ENCODE peak calls at places on chromosomes 2 and 18, in five cellular contexts. One of them, this sample, is unnamed.

GRCh38 chr2:235802542-235802941 is 308.7 kb downstream of the AGAP1 start:
- DNase-seq in adrenal gland: no peak
- DNase-seq in astrocyte of the cerebellum: no peak
- DNase-seq in GM12864: no peak
- DNase-seq in IMR-90: no peak
- DNase-seq in this sample: no peak

GRCh38 chr2:219176818-219177593 is at the start of gene CNPPD1:
- DNase-seq in adrenal gland: peak
- DNase-seq in IMR-90: peak
- DNase-seq in astrocyte of the cerebellum: no peak
- DNase-seq in GM12864: peak
- DNase-seq in this sample: no peak

GRCh38 chr2:239355724-239356123 is 45.1 kb downstream of the HDAC4 start:
- DNase-seq in GM12864: no peak
- DNase-seq in adrenal gland: no peak
- DNase-seq in astrocyte of the cerebellum: no peak
- DNase-seq in IMR-90: peak
- DNase-seq in this sample: no peak

GRCh38 chr2:173231042-173231441 is 123.6 kb upstream of the CDCA7 start:
- DNase-seq in GM12864: no peak
- DNase-seq in IMR-90: no peak
- DNase-seq in astrocyte of the cerebellum: no peak
- DNase-seq in adrenal gland: no peak
- DNase-seq in this sample: no peak

GRCh38 chr2:160906878-160907277 is 253.3 kb upstream of the TANK start:
- DNase-seq in adrenal gland: no peak
- DNase-seq in IMR-90: no peak
- DNase-seq in GM12864: no peak
- DNase-seq in astrocyte of the cerebellum: no peak
- DNase-seq in this sample: no peak

GRCh38 chr2:213285404-213285803 is 1.1 kb downstream of the SPAG16 start:
- DNase-seq in adrenal gland: no peak
- DNase-seq in astrocyte of the cerebellum: no peak
- DNase-seq in IMR-90: no peak
- DNase-seq in GM12864: no peak
- DNase-seq in this sample: no peak

GRCh38 chr2:217915706-217916105 is 87.1 kb downstream of the TNS1 start:
- DNase-seq in IMR-90: no peak
- DNase-seq in astrocyte of the cerebellum: no peak
- DNase-seq in GM12864: no peak
- DNase-seq in adrenal gland: no peak
- DNase-seq in this sample: no peak

GRCh38 chr2:75146221-75146902 is 53.0 kb downstream of the TACR1 start:
- DNase-seq in GM12864: no peak
- DNase-seq in adrenal gland: no peak
- DNase-seq in astrocyte of the cerebellum: no peak
- DNase-seq in IMR-90: no peak
- DNase-seq in this sample: no peak

GRCh38 chr2:210309546-210310233 is 5.3 kb downstream of the MYL1 start:
- DNase-seq in GM12864: no peak
- DNase-seq in adrenal gland: no peak
- DNase-seq in IMR-90: no peak
- DNase-seq in astrocyte of the cerebellum: no peak
- DNase-seq in this sample: peak

GRCh38 chr18:32576296-32576916 is 105.7 kb upstream of the GAREM1 start:
- DNase-seq in adrenal gland: no peak
- DNase-seq in IMR-90: peak
- DNase-seq in astrocyte of the cerebellum: peak
- DNase-seq in GM12864: no peak
- DNase-seq in this sample: peak

GRCh38 chr2:168889635-168890005 is 610 bp downstream of the SPC25 start:
- DNase-seq in IMR-90: no peak
- DNase-seq in GM12864: no peak
- DNase-seq in astrocyte of the cerebellum: no peak
- DNase-seq in adrenal gland: no peak
- DNase-seq in this sample: no peak

GRCh38 chr2:47833516-47833968 is 50.6 kb downstream of the MSH6 start:
- DNase-seq in GM12864: no peak
- DNase-seq in astrocyte of the cerebellum: no peak
- DNase-seq in IMR-90: no peak
- DNase-seq in adrenal gland: no peak
- DNase-seq in this sample: no peak

GRCh38 chr2:45929674-45930395 is 278.4 kb downstream of the PRKCE start:
- DNase-seq in GM12864: no peak
- DNase-seq in astrocyte of the cerebellum: no peak
- DNase-seq in IMR-90: no peak
- DNase-seq in adrenal gland: no peak
- DNase-seq in this sample: no peak

GRCh38 chr2:38925982-38926381 is 36.3 kb downstream of the ARHGEF33 start:
- DNase-seq in GM12864: no peak
- DNase-seq in astrocyte of the cerebellum: no peak
- DNase-seq in IMR-90: no peak
- DNase-seq in adrenal gland: no peak
- DNase-seq in this sample: no peak

GRCh38 chr2:179790235-179790895 is 71.0 kb downstream of the ZNF385B start:
- DNase-seq in IMR-90: no peak
- DNase-seq in GM12864: no peak
- DNase-seq in adrenal gland: no peak
- DNase-seq in astrocyte of the cerebellum: no peak
- DNase-seq in this sample: no peak

GRCh38 chr2:191365089-191365488 is 119.9 kb downstream of the MYO1B start:
- DNase-seq in adrenal gland: no peak
- DNase-seq in astrocyte of the cerebellum: no peak
- DNase-seq in IMR-90: no peak
- DNase-seq in GM12864: no peak
- DNase-seq in this sample: no peak

GRCh38 chr2:154623819-154624218 is 74.7 kb upstream of the KCNJ3 start:
- DNase-seq in GM12864: peak
- DNase-seq in IMR-90: peak
- DNase-seq in astrocyte of the cerebellum: peak
- DNase-seq in adrenal gland: no peak
- DNase-seq in this sample: peak

GRCh38 chr18:6729247-6730091 is at the start of gene ARHGAP28:
- DNase-seq in IMR-90: peak
- DNase-seq in adrenal gland: peak
- DNase-seq in astrocyte of the cerebellum: peak
- DNase-seq in GM12864: peak
- DNase-seq in this sample: peak

GRCh38 chr2:207937253-207937652 is 88.1 kb downstream of the PLEKHM3 start:
- DNase-seq in adrenal gland: peak
- DNase-seq in astrocyte of the cerebellum: no peak
- DNase-seq in GM12864: no peak
- DNase-seq in IMR-90: no peak
- DNase-seq in this sample: no peak

GRCh38 chr2:190947139-190947538 is 66.5 kb downstream of the GLS start:
- DNase-seq in adrenal gland: peak
- DNase-seq in IMR-90: peak
- DNase-seq in astrocyte of the cerebellum: no peak
- DNase-seq in GM12864: no peak
- DNase-seq in this sample: peak

GRCh38 chr2:55050133-55050994 is at the start of gene RTN4:
- DNase-seq in adrenal gland: peak
- DNase-seq in GM12864: peak
- DNase-seq in astrocyte of the cerebellum: peak
- DNase-seq in IMR-90: peak
- DNase-seq in this sample: peak
- TF ChIP-seq CTCF in adrenal gland: peak
- TF ChIP-seq CTCF in GM12864: peak
- TF ChIP-seq CTCF in astrocyte of the cerebellum: peak
- TF ChIP-seq CTCF in IMR-90: peak
- TF ChIP-seq CTCF in this sample: no peak

GRCh38 chr2:27080140-27080469 is 1.7 kb downstream of the EMILIN1 start:
- DNase-seq in astrocyte of the cerebellum: no peak
- DNase-seq in IMR-90: no peak
- DNase-seq in adrenal gland: no peak
- DNase-seq in GM12864: no peak
- DNase-seq in this sample: no peak

GRCh38 chr2:27082773-27083409 is 3.7 kb upstream of the KHK start:
- DNase-seq in adrenal gland: no peak
- DNase-seq in IMR-90: no peak
- DNase-seq in GM12864: no peak
- DNase-seq in astrocyte of the cerebellum: no peak
- DNase-seq in this sample: no peak

GRCh38 chr2:27083410-27084296 is 2.9 kb upstream of the KHK start:
- DNase-seq in adrenal gland: no peak
- DNase-seq in astrocyte of the cerebellum: no peak
- DNase-seq in GM12864: no peak
- DNase-seq in IMR-90: no peak
- DNase-seq in this sample: no peak

GRCh38 chr2:27080603-27080938 is 2.2 kb downstream of the EMILIN1 start:
- DNase-seq in adrenal gland: no peak
- DNase-seq in astrocyte of the cerebellum: no peak
- DNase-seq in GM12864: no peak
- DNase-seq in IMR-90: no peak
- DNase-seq in this sample: no peak

GRCh38 chr2:27081984-27082772 is 3.8 kb downstream of the EMILIN1 start:
- DNase-seq in adrenal gland: no peak
- DNase-seq in GM12864: no peak
- DNase-seq in IMR-90: no peak
- DNase-seq in astrocyte of the cerebellum: no peak
- DNase-seq in this sample: no peak
- H3K4me3 ChIP-seq in adrenal gland: no peak
- H3K4me3 ChIP-seq in GM12864: no peak
- H3K4me3 ChIP-seq in IMR-90: no peak
- H3K4me3 ChIP-seq in astrocyte of the cerebellum: no peak
- H3K4me3 ChIP-seq in this sample: no peak

GRCh38 chr2:133177196-133177595 is 391.1 kb downstream of the NCKAP5 start:
- DNase-seq in adrenal gland: no peak
- DNase-seq in IMR-90: peak
- DNase-seq in astrocyte of the cerebellum: peak
- DNase-seq in GM12864: no peak
- DNase-seq in this sample: no peak

GRCh38 chr2:133171396-133172004 is 396.8 kb downstream of the NCKAP5 start:
- DNase-seq in astrocyte of the cerebellum: peak
- DNase-seq in IMR-90: peak
- DNase-seq in GM12864: peak
- DNase-seq in adrenal gland: no peak
- DNase-seq in this sample: peak

GRCh38 chr2:133169527-133169926 is 398.7 kb downstream of the NCKAP5 start:
- DNase-seq in IMR-90: no peak
- DNase-seq in GM12864: no peak
- DNase-seq in adrenal gland: no peak
- DNase-seq in astrocyte of the cerebellum: no peak
- DNase-seq in this sample: no peak

GRCh38 chr2:133167990-133168389 is 400.3 kb downstream of the NCKAP5 start:
- DNase-seq in adrenal gland: no peak
- DNase-seq in GM12864: no peak
- DNase-seq in IMR-90: peak
- DNase-seq in astrocyte of the cerebellum: no peak
- DNase-seq in this sample: no peak

GRCh38 chr2:133173224-133173623 is 395.0 kb downstream of the NCKAP5 start:
- DNase-seq in adrenal gland: no peak
- DNase-seq in GM12864: no peak
- DNase-seq in astrocyte of the cerebellum: no peak
- DNase-seq in IMR-90: no peak
- DNase-seq in this sample: no peak
- TF ChIP-seq CTCF in adrenal gland: no peak
- TF ChIP-seq CTCF in GM12864: no peak
- TF ChIP-seq CTCF in astrocyte of the cerebellum: no peak
- TF ChIP-seq CTCF in IMR-90: peak
- TF ChIP-seq CTCF in this sample: no peak

GRCh38 chr18:62277045-62277444 is 48.1 kb upstream of the TNFRSF11A start:
- DNase-seq in adrenal gland: no peak
- DNase-seq in astrocyte of the cerebellum: no peak
- DNase-seq in GM12864: no peak
- DNase-seq in IMR-90: no peak
- DNase-seq in this sample: no peak
- H3K4me3 ChIP-seq in adrenal gland: no peak
- H3K4me3 ChIP-seq in astrocyte of the cerebellum: no peak
- H3K4me3 ChIP-seq in GM12864: no peak
- H3K4me3 ChIP-seq in IMR-90: no peak
- H3K4me3 ChIP-seq in this sample: no peak

DNA sequence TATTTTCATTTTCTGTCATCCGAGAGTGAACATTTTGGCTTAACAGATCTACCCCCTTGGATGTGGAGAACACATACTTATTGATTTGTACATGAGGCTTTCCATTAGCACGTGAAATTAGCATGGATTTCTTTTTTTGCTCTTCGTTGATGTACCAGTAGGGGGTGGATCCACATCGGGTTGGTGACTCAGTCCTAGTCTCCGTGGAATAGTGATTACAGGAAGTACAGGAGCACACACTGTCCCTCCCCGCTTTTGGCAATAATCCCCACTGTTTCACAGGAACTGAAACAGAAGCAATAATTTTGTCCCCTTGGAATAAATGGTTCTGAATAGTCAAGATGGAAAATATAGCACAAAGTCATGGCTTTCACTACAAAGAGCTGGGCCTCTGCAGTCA is 229.0 kb downstream of the GALR1 start:
- DNase-seq in GM12864: no peak
- DNase-seq in IMR-90: no peak
- DNase-seq in adrenal gland: peak
- DNase-seq in astrocyte of the cerebellum: no peak
- DNase-seq in this sample: no peak
- TF ChIP-seq CTCF in GM12864: peak
- TF ChIP-seq CTCF in IMR-90: no peak
- TF ChIP-seq CTCF in adrenal gland: peak
- TF ChIP-seq CTCF in astrocyte of the cerebellum: no peak
- TF ChIP-seq CTCF in this sample: no peak

DNA sequence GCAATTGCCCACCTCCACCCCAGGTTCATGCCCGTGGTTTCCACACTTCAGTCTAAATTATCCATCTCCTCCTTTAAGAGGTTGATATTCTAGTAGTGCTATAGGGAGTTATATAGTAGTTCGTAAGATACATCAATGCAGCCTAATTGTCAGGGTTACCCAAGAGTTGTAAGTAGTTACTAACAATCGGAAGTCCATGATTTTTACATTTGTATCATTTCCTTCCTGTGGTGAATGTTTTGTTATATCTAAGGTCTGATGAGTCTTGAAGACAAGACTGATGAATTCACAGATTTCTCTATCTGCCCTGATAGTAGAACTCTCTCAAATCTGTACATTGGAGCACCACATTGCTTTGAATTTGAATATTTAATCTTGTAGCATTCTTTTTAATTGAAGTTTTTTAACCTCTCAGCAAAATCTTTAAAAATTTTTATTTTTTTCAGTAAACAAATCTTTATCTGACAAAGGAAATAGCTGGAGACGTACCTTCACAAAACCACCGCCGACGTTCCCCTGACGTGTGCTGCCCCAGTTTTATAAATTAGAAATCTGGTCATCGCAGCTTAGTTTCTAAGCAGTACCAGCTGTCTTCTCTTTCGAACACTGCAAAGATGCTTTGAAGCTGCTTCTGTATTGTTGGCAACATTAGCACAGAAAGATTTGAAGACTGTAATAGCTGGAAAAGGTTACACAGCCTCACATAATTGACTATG is 264.6 kb downstream of the SOCS6 start:
- DNase-seq in astrocyte of the cerebellum: no peak
- DNase-seq in adrenal gland: no peak
- DNase-seq in GM12864: no peak
- DNase-seq in IMR-90: no peak
- DNase-seq in this sample: no peak
- H3K4me3 ChIP-seq in astrocyte of the cerebellum: no peak
- H3K4me3 ChIP-seq in adrenal gland: no peak
- H3K4me3 ChIP-seq in GM12864: no peak
- H3K4me3 ChIP-seq in IMR-90: no peak
- H3K4me3 ChIP-seq in this sample: no peak